ENCODE peak calls at places on chromosome 2, in ten cellular contexts. One of them, this sample, is unnamed.

GRCh38 chr2:42421601-42422252 is 60.7 kb upstream of the COX7A2L start:
- DNase-seq in IMR-90: peak; percentile 10
- DNase-seq in MM.1S: no peak
- DNase-seq in adrenal gland: no peak
- DNase-seq in neural progenitor cell: no peak
- DNase-seq in fibroblast of lung: peak; percentile 14
- DNase-seq in mucosa of descending colon: no peak
- DNase-seq in CD8-positive, alpha-beta T cell: no peak
- DNase-seq in Peyer's patch: no peak
- DNase-seq in ascending aorta: no peak
- DNase-seq in this sample: no peak

GRCh38 chr2:46230115-46230571 is 67.1 kb upstream of the EPAS1 start:
- DNase-seq in MM.1S: no peak
- DNase-seq in ascending aorta: no peak
- DNase-seq in mucosa of descending colon: no peak
- DNase-seq in neural progenitor cell: no peak
- DNase-seq in adrenal gland: peak; percentile 23
- DNase-seq in IMR-90: no peak
- DNase-seq in Peyer's patch: peak; percentile 57
- DNase-seq in CD8-positive, alpha-beta T cell: no peak
- DNase-seq in fibroblast of lung: no peak
- DNase-seq in this sample: no peak

GRCh38 chr2:77629529-77629928 is 107.4 kb upstream of the LRRTM4 start:
- DNase-seq in CD8-positive, alpha-beta T cell: no peak
- DNase-seq in Peyer's patch: no peak
- DNase-seq in MM.1S: no peak
- DNase-seq in fibroblast of lung: no peak
- DNase-seq in ascending aorta: no peak
- DNase-seq in mucosa of descending colon: no peak
- DNase-seq in neural progenitor cell: peak; percentile 63
- DNase-seq in adrenal gland: no peak
- DNase-seq in IMR-90: no peak
- DNase-seq in this sample: no peak

GRCh38 chr2:241559489-241560180 is 1.1 kb downstream of the BOK start:
- DNase-seq in neural progenitor cell: peak; percentile 66
- DNase-seq in adrenal gland: peak; percentile 23
- DNase-seq in fibroblast of lung: peak; percentile 51
- DNase-seq in mucosa of descending colon: peak; percentile 44
- DNase-seq in ascending aorta: no peak
- DNase-seq in IMR-90: peak; percentile 48
- DNase-seq in Peyer's patch: no peak
- DNase-seq in CD8-positive, alpha-beta T cell: no peak
- DNase-seq in MM.1S: no peak
- DNase-seq in this sample: no peak

GRCh38 chr2:45944075-45944474 is 292.6 kb downstream of the PRKCE start:
- DNase-seq in Peyer's patch: no peak
- DNase-seq in IMR-90: peak; percentile 81
- DNase-seq in adrenal gland: no peak
- DNase-seq in ascending aorta: no peak
- DNase-seq in mucosa of descending colon: no peak
- DNase-seq in MM.1S: no peak
- DNase-seq in CD8-positive, alpha-beta T cell: no peak
- DNase-seq in fibroblast of lung: peak; percentile 57
- DNase-seq in neural progenitor cell: no peak
- DNase-seq in this sample: no peak

GRCh38 chr2:224031358-224031970 is 7.6 kb downstream of the SERPINE2 start:
- DNase-seq in IMR-90: no peak
- DNase-seq in MM.1S: no peak
- DNase-seq in Peyer's patch: no peak
- DNase-seq in CD8-positive, alpha-beta T cell: no peak
- DNase-seq in adrenal gland: no peak
- DNase-seq in mucosa of descending colon: no peak
- DNase-seq in ascending aorta: no peak
- DNase-seq in neural progenitor cell: no peak
- DNase-seq in fibroblast of lung: no peak
- DNase-seq in this sample: no peak

GRCh38 chr2:174965992-174966789 is 39.0 kb downstream of the CHN1 start:
- DNase-seq in fibroblast of lung: peak; percentile 59
- DNase-seq in Peyer's patch: no peak
- DNase-seq in IMR-90: peak; percentile 42
- DNase-seq in CD8-positive, alpha-beta T cell: no peak
- DNase-seq in mucosa of descending colon: no peak
- DNase-seq in ascending aorta: no peak
- DNase-seq in MM.1S: peak; percentile 61
- DNase-seq in adrenal gland: no peak
- DNase-seq in neural progenitor cell: peak; percentile 10
- DNase-seq in this sample: no peak

GRCh38 chr2:118747066-118747465 is 100.4 kb downstream of the EN1 start:
- DNase-seq in neural progenitor cell: no peak
- DNase-seq in fibroblast of lung: no peak
- DNase-seq in adrenal gland: no peak
- DNase-seq in MM.1S: no peak
- DNase-seq in ascending aorta: no peak
- DNase-seq in CD8-positive, alpha-beta T cell: no peak
- DNase-seq in Peyer's patch: no peak
- DNase-seq in mucosa of descending colon: no peak
- DNase-seq in IMR-90: no peak
- DNase-seq in this sample: no peak

GRCh38 chr2:98334439-98335078 is 11.7 kb upstream of the CNGA3 start:
- DNase-seq in CD8-positive, alpha-beta T cell: no peak
- DNase-seq in ascending aorta: no peak
- DNase-seq in IMR-90: peak; percentile 91
- DNase-seq in fibroblast of lung: peak; percentile 82
- DNase-seq in MM.1S: no peak
- DNase-seq in adrenal gland: no peak
- DNase-seq in neural progenitor cell: peak; percentile 15
- DNase-seq in Peyer's patch: no peak
- DNase-seq in mucosa of descending colon: no peak
- DNase-seq in this sample: no peak

GRCh38 chr2:160499865-160500264 is 6.3 kb upstream of the RBMS1 start:
- DNase-seq in mucosa of descending colon: no peak
- DNase-seq in MM.1S: no peak
- DNase-seq in neural progenitor cell: no peak
- DNase-seq in Peyer's patch: no peak
- DNase-seq in fibroblast of lung: no peak
- DNase-seq in CD8-positive, alpha-beta T cell: no peak
- DNase-seq in IMR-90: no peak
- DNase-seq in ascending aorta: no peak
- DNase-seq in adrenal gland: no peak
- DNase-seq in this sample: no peak

GRCh38 chr2:47501374-47502200 is 98.6 kb downstream of the MSH2 start:
- DNase-seq in Peyer's patch: no peak
- DNase-seq in ascending aorta: no peak
- DNase-seq in fibroblast of lung: no peak
- DNase-seq in CD8-positive, alpha-beta T cell: no peak
- DNase-seq in IMR-90: peak; percentile 37
- DNase-seq in MM.1S: no peak
- DNase-seq in adrenal gland: no peak
- DNase-seq in neural progenitor cell: no peak
- DNase-seq in mucosa of descending colon: no peak
- DNase-seq in this sample: no peak

DNA sequence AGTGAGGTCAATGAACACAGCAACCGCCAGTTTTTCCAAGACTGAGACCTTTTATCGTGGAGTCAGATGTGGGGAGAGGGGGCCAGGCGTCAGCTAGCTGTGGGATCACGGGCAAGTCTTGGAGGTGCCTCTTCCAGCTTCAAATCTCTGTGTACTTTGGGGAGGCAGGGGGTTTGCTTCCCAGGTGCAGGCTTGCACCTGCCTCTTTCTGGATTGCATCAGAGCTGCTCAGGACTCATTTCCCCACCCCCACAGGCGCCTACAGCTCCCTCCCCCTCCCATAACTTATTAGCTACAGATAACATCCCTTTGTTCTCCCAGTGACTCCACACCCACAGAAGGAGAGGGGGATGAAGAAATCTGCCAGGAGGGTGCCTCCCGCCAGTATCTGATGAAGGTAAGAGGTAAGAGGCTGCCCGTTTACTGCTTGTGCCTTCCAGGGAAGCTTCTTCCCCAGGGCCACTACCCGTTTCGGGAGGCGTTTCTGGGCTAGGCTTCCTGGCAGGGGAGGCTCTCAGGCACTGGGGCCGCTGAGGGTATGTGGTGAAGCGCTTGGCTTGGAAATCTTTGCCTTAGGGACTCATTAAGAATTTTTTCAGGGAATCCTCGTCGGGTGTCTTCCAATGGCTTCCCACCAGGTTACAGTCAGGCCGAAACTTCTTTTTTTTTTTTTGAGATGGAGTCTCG is 18.8 kb upstream of the MRPL33 start:
- DNase-seq in MM.1S: no peak
- DNase-seq in neural progenitor cell: peak; percentile 39
- DNase-seq in Peyer's patch: peak; percentile 63
- DNase-seq in ascending aorta: no peak
- DNase-seq in mucosa of descending colon: peak; percentile 28
- DNase-seq in IMR-90: no peak
- DNase-seq in adrenal gland: peak; percentile 40
- DNase-seq in CD8-positive, alpha-beta T cell: no peak
- DNase-seq in fibroblast of lung: no peak
- DNase-seq in this sample: no peak
- H3K4me3 ChIP-seq in MM.1S: no peak overlapping the region
- H3K4me3 ChIP-seq in neural progenitor cell: peak overlapping the region; percentile 35
- H3K4me3 ChIP-seq in Peyer's patch: no peak overlapping the region
- H3K4me3 ChIP-seq in ascending aorta: no peak overlapping the region
- H3K4me3 ChIP-seq in mucosa of descending colon: no peak overlapping the region
- H3K4me3 ChIP-seq in IMR-90: no peak overlapping the region
- H3K4me3 ChIP-seq in adrenal gland: no peak overlapping the region
- H3K4me3 ChIP-seq in CD8-positive, alpha-beta T cell: no peak overlapping the region
- H3K4me3 ChIP-seq in fibroblast of lung: no peak overlapping the region
- H3K4me3 ChIP-seq in this sample: peak overlapping the region; percentile 21

GRCh38 chr2:128549646-128550260 is 231.1 kb upstream of the HS6ST1 start:
- DNase-seq in mucosa of descending colon: no peak
- DNase-seq in ascending aorta: no peak
- DNase-seq in adrenal gland: no peak
- DNase-seq in neural progenitor cell: no peak
- DNase-seq in Peyer's patch: peak; percentile 32
- DNase-seq in MM.1S: no peak
- DNase-seq in IMR-90: no peak
- DNase-seq in CD8-positive, alpha-beta T cell: no peak
- DNase-seq in fibroblast of lung: peak; percentile 27
- DNase-seq in this sample: no peak

GRCh38 chr2:128550389-128550788 is 231.7 kb upstream of the HS6ST1 start:
- DNase-seq in CD8-positive, alpha-beta T cell: no peak
- DNase-seq in MM.1S: no peak
- DNase-seq in fibroblast of lung: no peak
- DNase-seq in ascending aorta: no peak
- DNase-seq in neural progenitor cell: no peak
- DNase-seq in Peyer's patch: no peak
- DNase-seq in IMR-90: no peak
- DNase-seq in mucosa of descending colon: no peak
- DNase-seq in adrenal gland: no peak
- DNase-seq in this sample: no peak

GRCh38 chr2:128547667-128548066 is 229.0 kb upstream of the HS6ST1 start:
- DNase-seq in MM.1S: no peak
- DNase-seq in fibroblast of lung: no peak
- DNase-seq in CD8-positive, alpha-beta T cell: no peak
- DNase-seq in IMR-90: no peak
- DNase-seq in adrenal gland: no peak
- DNase-seq in ascending aorta: no peak
- DNase-seq in Peyer's patch: no peak
- DNase-seq in neural progenitor cell: no peak
- DNase-seq in mucosa of descending colon: no peak
- DNase-seq in this sample: no peak

GRCh38 chr2:128548461-128548891 is 229.8 kb upstream of the HS6ST1 start:
- DNase-seq in IMR-90: no peak
- DNase-seq in neural progenitor cell: no peak
- DNase-seq in MM.1S: no peak
- DNase-seq in fibroblast of lung: no peak
- DNase-seq in ascending aorta: no peak
- DNase-seq in CD8-positive, alpha-beta T cell: no peak
- DNase-seq in mucosa of descending colon: no peak
- DNase-seq in adrenal gland: no peak
- DNase-seq in Peyer's patch: no peak
- DNase-seq in this sample: no peak

DNA sequence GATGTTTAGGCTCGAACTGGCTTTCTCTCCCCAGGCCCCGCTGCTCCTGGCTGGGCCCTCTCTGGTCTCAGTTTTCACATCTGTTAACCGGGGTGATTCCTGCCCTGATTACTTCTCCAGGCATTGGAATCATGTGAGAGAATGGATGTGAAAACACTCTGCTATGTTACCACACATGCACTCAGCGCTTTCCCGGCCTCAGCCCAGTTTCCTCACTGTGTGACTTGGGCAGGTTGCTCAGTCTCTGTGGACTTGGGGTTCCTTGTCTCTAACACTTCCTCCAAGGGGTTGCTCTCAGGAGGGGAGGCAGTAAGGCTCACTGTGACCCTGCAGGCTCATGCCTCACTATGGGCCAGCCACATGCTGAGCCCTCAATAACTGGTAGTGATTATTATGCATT is 230.4 kb upstream of the HS6ST1 start:
- DNase-seq in neural progenitor cell: no peak
- DNase-seq in MM.1S: no peak
- DNase-seq in ascending aorta: no peak
- DNase-seq in adrenal gland: no peak
- DNase-seq in mucosa of descending colon: no peak
- DNase-seq in CD8-positive, alpha-beta T cell: no peak
- DNase-seq in Peyer's patch: no peak
- DNase-seq in fibroblast of lung: peak; percentile 6
- DNase-seq in IMR-90: no peak
- DNase-seq in this sample: no peak
- H3K36me3 ChIP-seq in neural progenitor cell: no peaks in the 10 kb centered on the region
- H3K36me3 ChIP-seq in MM.1S: no peaks in the 10 kb centered on the region
- H3K36me3 ChIP-seq in ascending aorta: no peaks in the 10 kb centered on the region
- H3K36me3 ChIP-seq in adrenal gland: no peaks in the 10 kb centered on the region
- H3K36me3 ChIP-seq in mucosa of descending colon: no peaks in the 10 kb centered on the region
- H3K36me3 ChIP-seq in CD8-positive, alpha-beta T cell: no peaks in the 10 kb centered on the region
- H3K36me3 ChIP-seq in Peyer's patch: no peaks in the 10 kb centered on the region
- H3K36me3 ChIP-seq in fibroblast of lung: no peaks in the 10 kb centered on the region
- H3K36me3 ChIP-seq in IMR-90: no peaks in the 10 kb centered on the region
- H3K36me3 ChIP-seq in this sample: no peaks in the 10 kb centered on the region

GRCh38 chr2:218393750-218394290 is 5.8 kb upstream of the CTDSP1 start:
- DNase-seq in IMR-90: no peak
- DNase-seq in MM.1S: no peak
- DNase-seq in fibroblast of lung: no peak
- DNase-seq in ascending aorta: no peak
- DNase-seq in CD8-positive, alpha-beta T cell: no peak
- DNase-seq in neural progenitor cell: no peak
- DNase-seq in adrenal gland: no peak
- DNase-seq in mucosa of descending colon: peak; percentile 59
- DNase-seq in Peyer's patch: no peak
- DNase-seq in this sample: no peak
- H3K4me3 ChIP-seq in IMR-90: no peak overlapping the region
- H3K4me3 ChIP-seq in MM.1S: no peak overlapping the region
- H3K4me3 ChIP-seq in fibroblast of lung: no peak overlapping the region
- H3K4me3 ChIP-seq in ascending aorta: no peak overlapping the region
- H3K4me3 ChIP-seq in CD8-positive, alpha-beta T cell: no peak overlapping the region
- H3K4me3 ChIP-seq in neural progenitor cell: no peak overlapping the region
- H3K4me3 ChIP-seq in adrenal gland: no peak overlapping the region
- H3K4me3 ChIP-seq in mucosa of descending colon: no peak overlapping the region
- H3K4me3 ChIP-seq in Peyer's patch: no peak overlapping the region
- H3K4me3 ChIP-seq in this sample: no peak overlapping the region

DNA sequence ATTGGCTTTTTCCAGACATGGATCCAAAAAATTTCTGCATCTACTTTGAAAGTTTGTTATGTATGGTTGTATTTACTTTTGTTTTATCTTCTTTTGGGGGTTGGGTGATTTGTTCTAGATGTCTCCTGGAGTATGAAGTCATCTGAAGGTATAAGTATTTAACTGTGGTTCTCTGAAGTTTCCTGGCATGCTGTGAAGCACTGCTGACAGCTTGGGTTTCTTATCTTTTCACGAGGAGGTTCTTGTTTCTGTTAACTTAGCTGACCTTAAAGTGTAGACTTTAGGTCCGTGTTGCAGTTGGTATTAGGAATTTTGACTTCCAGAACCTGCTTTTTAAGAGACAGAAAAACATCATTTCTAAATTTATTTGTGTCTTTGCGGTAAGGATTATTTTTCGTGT is 15.9 kb downstream of the GLS start:
- DNase-seq in neural progenitor cell: no peak
- DNase-seq in ascending aorta: no peak
- DNase-seq in Peyer's patch: no peak
- DNase-seq in fibroblast of lung: no peak
- DNase-seq in mucosa of descending colon: no peak
- DNase-seq in CD8-positive, alpha-beta T cell: no peak
- DNase-seq in MM.1S: no peak
- DNase-seq in IMR-90: no peak
- DNase-seq in adrenal gland: no peak
- DNase-seq in this sample: no peak
- H3K36me3 ChIP-seq in neural progenitor cell: peaks cover 9% of the 10 kb centered on the region
- H3K36me3 ChIP-seq in ascending aorta: peaks cover 37% of the 10 kb centered on the region
- H3K36me3 ChIP-seq in Peyer's patch: no peaks in the 10 kb centered on the region
- H3K36me3 ChIP-seq in fibroblast of lung: peaks cover 5% of the 10 kb centered on the region
- H3K36me3 ChIP-seq in mucosa of descending colon: no peaks in the 10 kb centered on the region
- H3K36me3 ChIP-seq in CD8-positive, alpha-beta T cell: peaks cover 19% of the 10 kb centered on the region
- H3K36me3 ChIP-seq in MM.1S: peaks cover 22% of the 10 kb centered on the region
- H3K36me3 ChIP-seq in IMR-90: peaks cover 7% of the 10 kb centered on the region
- H3K36me3 ChIP-seq in adrenal gland: peaks cover 46% of the 10 kb centered on the region
- H3K36me3 ChIP-seq in this sample: no peaks in the 10 kb centered on the region